ENCODE peak calls at places on chromosomes 12 and 14, in seven cellular contexts. One of them, this sample, is unnamed.

GRCh38 chr12:97941686-97942354 is 479.2 kb downstream of the RMST start:
- DNase-seq in fibroblast of gingiva: no peak
- DNase-seq in pancreas: no peak
- DNase-seq in HS-27A: no peak
- DNase-seq in lower lobe of right lung: no peak
- DNase-seq in HS-5: no peak
- DNase-seq in RPMI7951: no peak
- DNase-seq in this sample: no peak

GRCh38 chr12:132578118-132578517 is 32.3 kb downstream of the LRCOL1 start:
- DNase-seq in lower lobe of right lung: no peak
- DNase-seq in HS-27A: no peak
- DNase-seq in HS-5: no peak
- DNase-seq in RPMI7951: no peak
- DNase-seq in pancreas: no peak
- DNase-seq in fibroblast of gingiva: no peak
- DNase-seq in this sample: no peak

GRCh38 chr14:78029471-78030372 is 140.5 kb upstream of the NRXN3 start:
- DNase-seq in RPMI7951: no peak
- DNase-seq in pancreas: no peak
- DNase-seq in lower lobe of right lung: no peak
- DNase-seq in HS-27A: no peak
- DNase-seq in HS-5: no peak
- DNase-seq in fibroblast of gingiva: no peak
- DNase-seq in this sample: no peak

GRCh38 chr14:97713023-97713422 is 915.8 kb downstream of the VRK1 start:
- DNase-seq in lower lobe of right lung: no peak
- DNase-seq in HS-27A: no peak
- DNase-seq in RPMI7951: peak
- DNase-seq in pancreas: no peak
- DNase-seq in HS-5: no peak
- DNase-seq in fibroblast of gingiva: no peak
- DNase-seq in this sample: peak

GRCh38 chr12:49389092-49389703 is 21.9 kb downstream of the SPATS2 start:
- DNase-seq in pancreas: no peak
- DNase-seq in fibroblast of gingiva: no peak
- DNase-seq in HS-5: no peak
- DNase-seq in RPMI7951: no peak
- DNase-seq in lower lobe of right lung: peak
- DNase-seq in HS-27A: no peak
- DNase-seq in this sample: no peak

GRCh38 chr14:28515571-28515970 is 251.0 kb upstream of the FOXG1 start:
- DNase-seq in lower lobe of right lung: no peak
- DNase-seq in HS-5: peak
- DNase-seq in fibroblast of gingiva: peak
- DNase-seq in RPMI7951: peak
- DNase-seq in HS-27A: no peak
- DNase-seq in pancreas: no peak
- DNase-seq in this sample: no peak

GRCh38 chr14:102819176-102819628 is 42.0 kb downstream of the TRAF3 start:
- DNase-seq in lower lobe of right lung: no peak
- DNase-seq in HS-27A: no peak
- DNase-seq in HS-5: no peak
- DNase-seq in pancreas: no peak
- DNase-seq in fibroblast of gingiva: no peak
- DNase-seq in RPMI7951: no peak
- DNase-seq in this sample: no peak

GRCh38 chr14:101364503-101365328 is 196.6 kb upstream of the DIO3 start:
- DNase-seq in pancreas: no peak
- DNase-seq in RPMI7951: no peak
- DNase-seq in lower lobe of right lung: no peak
- DNase-seq in fibroblast of gingiva: no peak
- DNase-seq in HS-27A: no peak
- DNase-seq in HS-5: no peak
- DNase-seq in this sample: no peak

GRCh38 chr12:119159844-119160243 is 18.9 kb upstream of the HSPB8 start:
- DNase-seq in pancreas: no peak
- DNase-seq in HS-5: no peak
- DNase-seq in fibroblast of gingiva: no peak
- DNase-seq in RPMI7951: no peak
- DNase-seq in HS-27A: no peak
- DNase-seq in lower lobe of right lung: no peak
- DNase-seq in this sample: no peak

GRCh38 chr12:202081-202731 is 11.8 kb downstream of the SLC6A12 start:
- DNase-seq in HS-27A: no peak
- DNase-seq in fibroblast of gingiva: no peak
- DNase-seq in pancreas: no peak
- DNase-seq in RPMI7951: no peak
- DNase-seq in lower lobe of right lung: peak
- DNase-seq in HS-5: no peak
- DNase-seq in this sample: no peak

GRCh38 chr12:113194971-113195391 is 9.5 kb downstream of the RITA1 start:
- DNase-seq in HS-5: peak
- DNase-seq in pancreas: no peak
- DNase-seq in HS-27A: peak
- DNase-seq in fibroblast of gingiva: peak
- DNase-seq in RPMI7951: peak
- DNase-seq in lower lobe of right lung: no peak
- DNase-seq in this sample: no peak

GRCh38 chr12:93571360-93571853 is 1.1 kb upstream of the SOCS2 start:
- DNase-seq in RPMI7951: peak
- DNase-seq in HS-27A: peak
- DNase-seq in pancreas: peak
- DNase-seq in HS-5: no peak
- DNase-seq in fibroblast of gingiva: peak
- DNase-seq in lower lobe of right lung: peak
- DNase-seq in this sample: no peak

GRCh38 chr12:113875681-113876080 is 90.4 kb downstream of the RBM19 start:
- DNase-seq in RPMI7951: no peak
- DNase-seq in HS-27A: no peak
- DNase-seq in HS-5: no peak
- DNase-seq in fibroblast of gingiva: no peak
- DNase-seq in lower lobe of right lung: no peak
- DNase-seq in pancreas: no peak
- DNase-seq in this sample: no peak

GRCh38 chr12:26239508-26240328 is 44.3 kb downstream of the SSPN start:
- DNase-seq in pancreas: no peak
- DNase-seq in RPMI7951: peak
- DNase-seq in HS-27A: peak
- DNase-seq in fibroblast of gingiva: peak
- DNase-seq in lower lobe of right lung: no peak
- DNase-seq in HS-5: no peak
- DNase-seq in this sample: peak

This sample was measured in keratinocyte.